ENCODE peak calls at places on chromosomes 7 and 10, in four cellular contexts. I, T, P and E are unnamed samples.

GRCh38 chr7:75925717-75926435 is 10.9 kb downstream of the POR start:
- DNase-seq in T (no peak), P (no peak), I (no peak), E (no peak)

GRCh38 chr7:127771707-127772106 is 119.7 kb downstream of the SND1 start:
- DNase-seq in I (no peak), T (no peak), P (no peak), E (no peak)

GRCh38 chr10:122504551-122504950 is 43.2 kb downstream of the HTRA1 start:
- DNase-seq in T (no peak), I (no peak), P (peak), E (no peak)

GRCh38 chr10:96044686-96045085 is 1.3 kb downstream of the CCNJ start:
- DNase-seq in P (no peak), I (no peak), T (no peak), E (no peak)

GRCh38 chr10:88439932-88440331 is 143.2 kb downstream of the RNLS start:
- DNase-seq in P (no peak), I (no peak), T (no peak), E (no peak)

GRCh38 chr7:106862317-106863183 is 2.5 kb upstream of the PIK3CG start:
- DNase-seq in T (no peak), P (no peak), I (no peak), E (no peak)

GRCh38 chr7:112638675-112639400 is 151.4 kb downstream of the TMEM168 start:
- DNase-seq in P (no peak), T (no peak), I (peak), E (no peak)

GRCh38 chr10:34908472-34908871 is 93.4 kb upstream of the PARD3 start:
- DNase-seq in I (no peak), P (peak), T (no peak), E (no peak)

GRCh38 chr7:129069021-129069420 is 14.1 kb upstream of the TNPO3 start:
- DNase-seq in T (no peak), P (no peak), I (no peak), E (no peak)

GRCh38 chr10:4947635-4948596 is 15.3 kb upstream of the AKR1C1 start:
- DNase-seq in P (no peak), T (no peak), I (no peak), E (no peak)

GRCh38 chr10:97319671-97320479 is 804 bp downstream of the FRAT1 start:
- DNase-seq in I (no peak), T (peak), P (peak), E (no peak)

GRCh38 chr7:122896509-122896908 is 10.2 kb upstream of the CADPS2 start:
- DNase-seq in P (no peak), T (no peak), I (no peak), E (no peak)

GRCh38 chr7:116052006-116052405 is 21.4 kb upstream of the TFEC start:
- DNase-seq in P (no peak), I (no peak), T (no peak), E (no peak)

GRCh38 chr7:135801877-135802276 is 53.3 kb upstream of the FAM180A start:
- DNase-seq in T (no peak), I (no peak), P (no peak), E (no peak)

GRCh38 chr10:22682237-22683192 is 31.9 kb downstream of the PIP4K2A start:
- DNase-seq in I (peak), T (no peak), P (no peak), E (no peak)

GRCh38 chr7:40709077-40709964 is 574.5 kb downstream of the SUGCT start:
- DNase-seq in T (no peak), P (no peak), I (no peak), E (no peak)

GRCh38 chr10:124288928-124289921 is 129.5 kb downstream of the OAT start:
- DNase-seq in P (no peak), T (no peak), I (no peak), E (no peak)

GRCh38 chr10:128242641-128243040 is 116.4 kb upstream of the MKI67 start:
- DNase-seq in T (no peak), P (peak), I (no peak), E (peak)

GRCh38 chr10:43056568-43057011 is 20.3 kb upstream of the RET start:
- DNase-seq in P (no peak), I (no peak), T (no peak), E (no peak)

GRCh38 chr10:70858759-70859158 is 29.6 kb downstream of the PCBD1 start:
- DNase-seq in I (no peak), P (peak), T (no peak), E (no peak)

GRCh38 chr10:110737886-110738634 is 93.9 kb downstream of the RBM20 start:
- DNase-seq in P (no peak), T (no peak), I (no peak), E (no peak)
- TF ChIP-seq NRF1 in P (no peak), T (no peak), I (no peak), E (no peak)

GRCh38 chr7:28919510-28919909 is 38.6 kb downstream of the TRIL start:
- DNase-seq in I (no peak), T (no peak), P (no peak), E (no peak)
- TF ChIP-seq NRF1 in I (no peak), T (no peak), P (no peak), E (no peak)

DNA sequence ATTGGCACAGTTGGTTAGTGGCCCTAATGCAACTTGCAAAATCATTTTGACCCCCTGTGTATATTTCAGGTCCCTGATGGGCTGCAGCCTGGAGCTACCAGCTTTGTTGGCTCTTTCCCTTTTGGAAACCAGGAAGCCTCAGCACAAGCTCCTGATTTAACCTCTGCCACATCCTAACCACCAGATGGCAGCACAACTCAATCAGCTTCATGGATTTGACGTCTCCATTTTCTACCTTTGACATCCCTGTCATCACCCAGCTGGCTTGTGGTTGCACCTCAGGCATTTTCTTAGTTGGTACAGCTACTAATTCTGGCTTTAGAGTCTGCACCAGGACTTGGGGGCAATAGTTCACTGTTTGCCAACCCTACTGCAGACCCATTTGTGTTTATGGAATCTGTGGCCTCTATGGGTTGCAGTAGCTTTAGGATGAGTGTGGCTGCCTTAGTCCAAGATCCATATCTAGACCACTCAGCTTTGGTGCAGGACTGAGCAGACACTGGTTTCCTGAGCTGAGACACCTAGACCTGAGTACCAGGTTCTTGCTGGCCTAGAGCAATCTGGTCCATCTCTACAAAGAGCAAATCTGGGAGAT is 456.2 kb downstream of the REEP3 start:
- DNase-seq in T (no peak), P (peak), I (no peak), E (peak)
- TF ChIP-seq NRF1 in T (no peak), P (no peak), I (no peak), E (no peak)

GRCh38 chr10:132293416-132294195 is 14.1 kb downstream of the STK32C start:
- DNase-seq in I (no peak), P (peak), T (no peak), E (no peak)
- TF ChIP-seq NRF1 in I (no peak), P (no peak), T (no peak), E (no peak)

DNA sequence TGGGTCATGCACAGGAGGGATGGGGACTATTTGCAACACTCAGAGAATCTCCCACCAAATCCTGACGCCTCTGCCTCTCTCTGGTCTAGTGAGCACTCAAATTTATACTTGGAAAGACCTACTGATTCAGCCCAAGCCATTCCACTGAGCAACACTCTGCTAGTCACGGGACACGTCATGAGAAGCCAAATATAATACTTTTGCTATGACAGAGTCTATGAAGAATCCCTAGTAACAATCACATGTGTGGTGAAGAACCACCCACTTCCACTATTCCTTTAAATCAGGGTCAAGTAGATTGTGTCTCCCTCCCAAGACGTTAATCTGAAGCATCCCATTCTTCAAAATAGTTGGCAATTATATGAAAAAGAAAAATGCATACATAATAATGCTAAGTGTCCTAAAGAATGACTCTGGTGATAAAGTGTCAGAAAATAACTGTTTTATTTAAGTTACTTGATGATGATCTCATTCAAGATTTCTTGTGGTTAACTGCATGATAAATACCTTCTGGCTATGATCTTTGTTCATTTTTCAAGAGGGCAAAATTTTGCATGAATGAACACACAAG is 28.5 kb downstream of the CHCHD3 start:
- DNase-seq in T (no peak), P (no peak), I (no peak), E (no peak)
- TF ChIP-seq NRF1 in T (no peak), P (no peak), I (no peak), E (no peak)

GRCh38 chr7:26603631-26604030 is 260.8 kb downstream of the SKAP2 start:
- DNase-seq in P (no peak), T (peak), I (no peak), E (no peak)
- TF ChIP-seq NRF1 in P (no peak), T (no peak), I (no peak), E (no peak)

DNA sequence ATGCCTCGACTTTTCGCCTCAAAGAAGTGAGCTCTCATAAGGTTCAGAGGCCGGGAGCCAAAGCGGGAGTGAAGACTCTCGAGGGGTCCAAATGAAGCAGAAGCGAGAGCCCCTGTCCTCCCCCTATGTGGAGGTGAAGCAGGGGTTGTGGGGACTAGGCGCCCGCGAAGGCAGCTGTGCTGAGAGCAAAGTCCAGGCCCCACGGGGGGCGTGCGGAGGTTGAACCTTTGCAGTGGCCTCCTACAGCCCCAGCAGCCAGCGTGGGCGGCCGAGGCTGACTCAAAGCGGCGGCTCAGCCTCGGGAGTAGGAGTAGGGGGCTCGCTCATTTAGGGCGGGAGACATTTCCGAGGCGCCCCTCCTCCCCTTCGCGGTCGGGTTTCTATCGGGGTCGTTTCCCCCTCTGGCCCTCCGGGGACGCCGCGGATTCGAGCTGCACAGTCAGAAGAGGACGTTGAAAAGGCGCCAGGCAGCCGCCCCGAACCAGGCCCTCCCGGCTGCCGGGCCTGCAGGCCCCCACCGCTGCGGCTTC is 548 bp upstream of the ADD3 start:
- DNase-seq in I (no peak), T (no peak), P (no peak), E (peak)
- TF ChIP-seq NRF1 in I (no peak), T (no peak), P (no peak), E (no peak)

GRCh38 chr7:867001-867405 is 9.4 kb upstream of the GET4 start:
- DNase-seq in I (no peak), P (no peak), T (no peak), E (no peak)
- TF ChIP-seq NRF1 in I (no peak), P (no peak), T (no peak), E (no peak)

GRCh38 chr7:105270117-105270516 is 118.6 kb downstream of the SRPK2 start:
- DNase-seq in I (no peak), T (peak), P (no peak), E (no peak)
- TF ChIP-seq NRF1 in I (no peak), T (no peak), P (no peak), E (no peak)

DNA sequence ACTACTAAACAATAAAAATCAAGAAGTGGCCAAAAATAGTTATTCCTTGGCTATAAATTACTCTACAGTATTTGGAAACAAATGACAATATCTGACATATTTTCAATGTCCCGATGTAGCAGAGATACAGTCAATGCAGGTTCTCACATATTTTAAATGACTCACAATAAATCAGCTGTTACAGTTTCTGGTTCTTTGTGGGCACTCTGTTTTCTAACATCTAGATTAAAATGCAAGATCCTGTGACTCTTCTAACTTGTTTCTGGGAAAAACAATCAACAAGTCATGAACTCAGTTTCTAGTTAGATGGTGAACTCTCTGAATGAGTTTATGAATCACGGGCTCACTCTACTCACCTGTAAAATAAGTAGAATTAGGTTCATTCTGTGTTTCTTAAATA is 849.6 kb upstream of the MBL2 start:
- DNase-seq in P (no peak), T (no peak), I (no peak), E (no peak)
- TF ChIP-seq NRF1 in P (no peak), T (no peak), I (no peak), E (no peak)